ENCODE peak calls at places on chromosomes 12 and 14, in nine cellular contexts. K, L, Y, F, P, U, C, H and M are unnamed samples.

GRCh38 chr12:107134558-107134957 is 41.2 kb upstream of the CRY1 start:
- DNase-seq in H (peak), L (no peak), C (no peak), F (peak), Y (no peak), U (no peak), K (peak), P (no peak), M (no peak)

GRCh38 chr12:5565933-5566632 is 134.2 kb downstream of the NTF3 start:
- DNase-seq in Y (no peak), C (peak), P (no peak), U (no peak), H (peak), F (no peak), L (no peak), K (no peak), M (no peak)

GRCh38 chr12:86801439-86801838 is 545.2 kb upstream of the MGAT4C start:
- DNase-seq in F (no peak), L (no peak), P (no peak), K (no peak), H (peak), U (no peak), C (no peak), Y (no peak), M (peak)

GRCh38 chr12:108653082-108653516 is 19.4 kb upstream of the SELPLG start:
- DNase-seq in L (no peak), U (no peak), K (no peak), F (no peak), Y (no peak), C (no peak), P (no peak), H (no peak), M (no peak)

GRCh38 chr12:91628656-91629055 is 446.0 kb upstream of the DCN start:
- DNase-seq in H (no peak), L (no peak), P (no peak), U (no peak), F (no peak), C (peak), K (no peak), Y (no peak), M (no peak)

GRCh38 chr14:79150226-79150625 is 980.1 kb downstream of the NRXN3 start:
- DNase-seq in C (no peak), K (no peak), P (no peak), U (no peak), L (no peak), H (no peak), F (no peak), Y (no peak), M (no peak)

GRCh38 chr12:26244503-26244902 is 49.1 kb downstream of the SSPN start:
- DNase-seq in U (no peak), H (no peak), K (no peak), Y (no peak), P (no peak), L (no peak), F (no peak), C (no peak), M (no peak)

GRCh38 chr12:9668141-9669018 is 1.1 kb upstream of the CLEC2D start:
- DNase-seq in H (peak), C (peak), F (no peak), Y (no peak), K (no peak), P (no peak), L (no peak), U (no peak), M (no peak)